ENCODE peak calls at places on chromosomes 5 and 9, in ten cellular contexts. U is transverse colon; Z is CD8-positive, alpha-beta T cell; N is CD4-positive, alpha-beta T cell; I is type B pancreatic cell; G is GM13977; K is adrenal gland; L is lung; Y is kidney epithelial cell; H is nephron progenitor cell. O is an unnamed sample.

GRCh38 chr9:133004091-133005072 is 25.9 kb downstream of the GFI1B start:
- DNase-seq in U (no peak), Z (no peak), N (no peak), I (no peak), G (no peak), K (no peak), L (no peak), Y (no peak), H (no peak), O (no peak)

GRCh38 chr9:116267021-116267420 is 113.4 kb downstream of the PAPPA start:
- DNase-seq in U (no peak), Z (no peak), N (no peak), I (no peak), G (no peak), K (no peak), L (no peak), Y (no peak), H (no peak), O (no peak)

GRCh38 chr9:89996106-89996505 is 391.3 kb downstream of the GADD45G start:
- DNase-seq in U (no peak), Z (no peak), N (no peak), I (no peak), G (no peak), K (no peak), L (no peak), Y (no peak), H (no peak), O (no peak)

GRCh38 chr5:137306903-137307302 is 192.2 kb downstream of the SPOCK1 start:
- DNase-seq in U (no peak), Z (no peak), N (no peak), I (no peak), G (no peak), K (no peak), L (no peak), Y (no peak), H (no peak), O (no peak)

GRCh38 chr5:72272393-72272792 is 47.6 kb downstream of the MRPS27 start:
- DNase-seq in U (no peak), Z (no peak), N (no peak), I (no peak), G (no peak), K (no peak), L (no peak), Y (no peak), H (no peak), O (no peak)

GRCh38 chr9:128159073-128159783 is 837 bp upstream of the BBLN start:
- DNase-seq in U (peak), Z (peak), N (peak), I (no peak), G (peak), K (no peak), L (peak), Y (no peak), H (no peak), O (no peak)

GRCh38 chr5:55402199-55402598 is 94.4 kb downstream of the MTREX start:
- DNase-seq in U (no peak), Z (no peak), N (no peak), I (no peak), G (no peak), K (no peak), L (no peak), Y (no peak), H (no peak), O (no peak)

GRCh38 chr9:127720031-127720864 is 4.4 kb downstream of the TTC16 start:
- DNase-seq in U (no peak), Z (peak), N (peak), I (no peak), G (no peak), K (no peak), L (no peak), Y (no peak), H (no peak), O (no peak)

GRCh38 chr5:78591972-78592700 is 56.4 kb downstream of the LHFPL2 start:
- DNase-seq in U (no peak), Z (no peak), N (no peak), I (no peak), G (peak), K (no peak), L (no peak), Y (no peak), H (no peak), O (no peak)

DNA sequence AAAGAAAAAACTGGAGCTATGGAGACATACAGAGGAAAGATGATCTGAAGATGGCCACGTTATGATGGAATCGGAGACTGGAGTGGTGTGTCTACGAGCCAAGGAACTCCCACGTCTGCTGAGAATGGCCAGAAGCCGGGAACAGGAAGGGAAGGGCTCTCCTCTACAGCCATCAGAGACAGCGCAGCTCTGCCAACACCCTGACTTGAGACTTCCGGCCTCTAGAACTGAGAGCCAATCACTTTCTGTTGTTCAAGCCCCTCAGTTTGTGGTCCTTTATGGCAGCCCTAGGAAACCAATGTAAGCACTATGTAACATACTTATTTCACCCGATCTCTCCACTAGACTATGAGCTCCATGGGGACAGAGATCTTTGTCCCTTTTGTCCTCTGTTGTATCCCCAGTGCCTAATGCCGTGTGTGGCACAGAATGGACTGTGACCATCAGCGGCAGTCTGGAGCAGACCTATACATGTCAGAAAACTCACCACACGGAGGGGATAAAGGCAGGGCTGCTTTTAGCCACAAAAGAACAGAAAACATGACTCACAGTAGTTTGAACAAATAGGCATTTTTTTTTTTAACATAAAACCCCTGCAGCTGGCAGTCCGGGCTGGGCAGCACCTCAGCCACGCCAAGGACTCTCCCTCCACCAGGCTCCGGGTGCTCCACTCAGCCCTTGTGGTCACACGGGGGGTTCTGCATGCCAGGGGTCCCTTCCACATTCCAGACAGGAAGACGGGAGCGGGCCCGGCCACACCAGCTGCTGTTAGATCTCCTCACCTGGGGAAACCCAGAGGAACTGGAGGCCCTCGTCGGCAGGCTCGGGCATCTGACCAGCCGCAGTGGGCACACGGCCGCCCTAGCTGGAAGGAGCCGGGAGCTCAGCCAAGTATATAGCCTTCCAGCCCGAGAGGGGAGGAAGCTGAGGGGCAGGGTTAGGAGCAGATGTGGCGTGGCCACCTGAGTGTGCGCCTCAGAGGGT is 16.1 kb upstream of the MXD3 start:
- DNase-seq in U (no peak), Z (no peak), N (no peak), I (no peak), G (no peak), K (no peak), L (no peak), Y (peak), H (no peak), O (no peak)
- TF ChIP-seq CTCF in U (no peak), Z (no peak), N (no peak), I (no peak), G (no peak), K (no peak), L (no peak), Y (no peak), H (no peak), O (no peak)

DNA sequence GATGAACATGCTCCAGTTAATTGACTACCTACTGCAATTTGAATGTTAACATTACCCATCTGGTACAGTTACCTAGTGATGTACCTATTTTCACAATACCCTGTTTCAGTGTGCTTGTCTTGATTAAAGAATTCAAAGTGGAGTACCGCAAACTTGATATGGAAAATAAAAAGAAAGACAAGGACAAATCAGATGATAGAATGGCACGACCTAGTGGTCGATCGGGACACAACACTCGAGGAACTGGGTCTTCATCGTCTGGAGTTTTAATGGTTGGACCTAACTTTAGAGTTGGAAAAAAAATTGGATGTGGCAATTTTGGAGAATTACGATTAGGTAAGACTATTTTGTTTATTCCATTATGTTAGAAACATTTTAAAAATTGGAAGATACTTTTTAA is 33.5 kb downstream of the CSNK1G3 start:
- DNase-seq in U (peak), Z (no peak), N (no peak), I (no peak), G (no peak), K (peak), L (no peak), Y (no peak), H (no peak), O (no peak)
- TF ChIP-seq CTCF in U (peak), Z (peak), N (peak), I (peak), G (no peak), K (no peak), L (peak), Y (peak), H (peak), O (peak)

DNA sequence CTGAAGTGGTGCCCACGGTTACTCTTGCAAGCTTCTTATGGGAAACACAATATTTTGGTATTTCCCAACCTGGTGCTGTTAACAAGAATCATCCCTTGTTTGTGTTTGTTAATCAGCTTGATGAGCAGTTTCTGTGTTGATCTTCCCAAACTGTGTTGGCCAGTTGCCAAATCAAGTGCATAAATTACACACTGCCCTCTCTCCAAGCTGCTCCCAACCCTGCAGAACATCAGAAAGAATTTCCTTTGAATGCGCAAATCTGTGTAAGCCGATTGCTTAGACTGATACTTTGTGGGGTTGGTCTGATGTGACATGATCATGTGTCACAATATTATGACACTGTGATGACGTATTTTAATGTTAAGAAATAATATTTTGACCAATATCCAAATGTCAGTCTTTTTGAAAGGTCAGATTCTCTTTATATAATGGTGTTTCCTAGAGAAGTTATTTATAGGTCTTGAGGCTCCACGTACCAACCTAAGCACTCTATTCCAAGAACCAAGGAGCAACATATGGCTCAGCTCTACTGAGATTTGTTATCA is 766.4 kb upstream of the WWC1 start:
- DNase-seq in U (no peak), Z (no peak), N (no peak), I (no peak), G (no peak), K (no peak), L (no peak), Y (no peak), H (no peak), O (no peak)
- TF ChIP-seq CTCF in U (no peak), Z (no peak), N (no peak), I (no peak), G (no peak), K (no peak), L (no peak), Y (no peak), H (no peak), O (no peak)

GRCh38 chr5:37838152-37838932 is 1.5 kb downstream of the GDNF start:
- DNase-seq in U (no peak), Z (no peak), N (no peak), I (no peak), G (peak), K (peak), L (no peak), Y (no peak), H (peak), O (no peak)
- TF ChIP-seq CTCF in U (no peak), Z (no peak), N (no peak), I (peak), G (no peak), K (no peak), L (no peak), Y (peak), H (no peak), O (no peak)

GRCh38 chr5:74016373-74016772 is 390.4 kb downstream of the ARHGEF28 start:
- DNase-seq in U (no peak), Z (no peak), N (no peak), I (no peak), G (no peak), K (no peak), L (no peak), Y (no peak), H (no peak), O (no peak)
- TF ChIP-seq CTCF in U (no peak), Z (no peak), N (no peak), I (peak), G (peak), K (no peak), L (no peak), Y (peak), H (no peak), O (peak)